ENCODE peak calls at places on chromosomes 12 and 14, in nine cellular contexts. H, C, I, S, F, Q, B, X and U are unnamed samples.

GRCh38 chr14:60649815-60650381 is 621 bp upstream of the SIX1 start:
- DNase-seq in S (no peak), F (no peak), Q (no peak), X (peak), C (no peak), I (no peak), B (peak), H (no peak), U (no peak)

GRCh38 chr12:96220902-96221301 is 26.7 kb downstream of the ELK3 start:
- DNase-seq in B (peak), S (no peak), F (no peak), X (no peak), I (no peak), C (peak), H (no peak), Q (peak), U (peak)

GRCh38 chr12:88725592-88726143 is 145.4 kb upstream of the KITLG start:
- DNase-seq in X (no peak), H (no peak), B (no peak), Q (no peak), I (no peak), F (no peak), C (no peak), S (no peak), U (no peak)

GRCh38 chr14:64501326-64502171 is 2.1 kb downstream of the ZBTB25 start:
- DNase-seq in X (no peak), H (peak), B (peak), I (peak), S (no peak), Q (peak), C (peak), F (no peak), U (peak)

GRCh38 chr12:93702707-93703305 is 25.6 kb downstream of the CRADD start:
- DNase-seq in S (no peak), H (no peak), X (no peak), C (no peak), Q (no peak), I (no peak), F (no peak), B (no peak), U (no peak)

GRCh38 chr14:67940476-67940875 is 120.9 kb downstream of the RAD51B start:
- DNase-seq in F (no peak), C (no peak), X (no peak), H (no peak), B (no peak), Q (no peak), S (no peak), I (no peak), U (no peak)

GRCh38 chr12:49478949-49479664 is 59.7 kb upstream of the KCNH3 start:
- DNase-seq in X (no peak), H (no peak), I (no peak), Q (no peak), F (no peak), C (no peak), B (peak), S (no peak), U (no peak)

GRCh38 chr14:51095854-51096823 is 1.2 kb upstream of the TRIM9 start:
- DNase-seq in F (peak), C (peak), X (no peak), Q (peak), I (peak), H (peak), S (peak), B (peak), U (no peak)

GRCh38 chr12:132908145-132909029 is 21.0 kb upstream of the CHFR start:
- DNase-seq in I (no peak), Q (peak), B (peak), X (peak), S (peak), F (peak), H (peak), C (peak), U (no peak)

GRCh38 chr14:96662116-96662901 is 134.9 kb upstream of the VRK1 start:
- DNase-seq in C (no peak), H (peak), S (no peak), Q (no peak), X (no peak), B (peak), F (no peak), I (no peak), U (no peak)